ENCODE peak calls at places on chromosomes 16 and 17, in five cellular contexts. R is omental fat pad, U is memory B cell, X is BE2C, G is tibial nerve. H is an unnamed sample.

GRCh38 chr17:72693147-72693878 is 399.2 kb downstream of the SLC39A11 start:
- DNase-seq in X (no peak), G (no peak), R (no peak), U (no peak), H (no peak)

GRCh38 chr17:47895254-47895855 is 681 bp upstream of the SP2 start:
- DNase-seq in U (no peak), G (no peak), R (no peak), X (no peak), H (peak; percentile 71)

GRCh38 chr16:48409839-48410610 is 24.8 kb upstream of the SIAH1 start:
- DNase-seq in G (no peak), U (no peak), X (peak; percentile 15), R (peak; percentile 42), H (peak; percentile 59)

GRCh38 chr16:2707368-2708289 is 12.4 kb downstream of the PRSS27 start:
- DNase-seq in R (no peak), X (peak; percentile 19), U (no peak), G (no peak), H (no peak)

GRCh38 chr17:55386931-55387330 is 34.7 kb downstream of the MMD start:
- DNase-seq in R (no peak), X (no peak), G (no peak), U (no peak), H (no peak)

GRCh38 chr16:47727131-47727530 is 266.0 kb downstream of the PHKB start:
- DNase-seq in R (no peak), U (no peak), G (no peak), X (no peak), H (no peak)

GRCh38 chr16:21277045-21277926 is 804 bp downstream of the CRYM start:
- DNase-seq in X (no peak), U (no peak), G (no peak), R (no peak), H (no peak)

GRCh38 chr17:81976332-81977210 is 858 bp upstream of the ASPSCR1 start:
- DNase-seq in G (peak; percentile 8), X (peak; percentile 60), R (no peak), U (no peak), H (peak; percentile 64)

GRCh38 chr16:87201052-87201451 is 116.1 kb downstream of the C16orf95 start:
- DNase-seq in U (no peak), X (no peak), R (no peak), G (peak; percentile 63), H (no peak)

GRCh38 chr17:48985436-48986245 is 11.5 kb upstream of the IGF2BP1 start:
- DNase-seq in G (no peak), R (no peak), X (no peak), U (no peak), H (no peak)